ENCODE peak calls at places on chromosomes 11 and 22, in seven cellular contexts. B is kidney glomerular epithelial cell; F is amniotic stem cell; V is activated CD4-positive, alpha-beta T cell treated with anti-CD3 and anti-CD28 coated beads, Interleukin-2, amount 50 U/mL, for 4 hours; L is aorta; I is type B pancreatic cell; M is transverse colon. W is an unnamed sample.

GRCh38 chr11:27451528-27451927 is 21.1 kb downstream of the LGR4 start:
- DNase-seq in M (no peak), B (peak), F (no peak), I (no peak), V (no peak), L (no peak), W (no peak)

GRCh38 chr22:38180841-38181452 is 683 bp downstream of the PLA2G6 start:
- DNase-seq in M (peak), B (no peak), L (peak), I (no peak), V (no peak), F (no peak), W (no peak)

GRCh38 chr11:133842053-133842452 is 3.3 kb downstream of the SPATA19 start:
- DNase-seq in V (no peak), B (no peak), F (no peak), L (no peak), I (peak), M (no peak), W (no peak)

GRCh38 chr11:5004429-5005274 is 10.0 kb downstream of the OR51L1 start:
- DNase-seq in V (no peak), B (peak), L (no peak), M (peak), I (no peak), F (no peak), W (no peak)

GRCh38 chr11:96204721-96205459 is 138.1 kb downstream of the MAML2 start:
- DNase-seq in I (no peak), V (no peak), M (no peak), B (no peak), L (no peak), F (no peak), W (no peak)

GRCh38 chr11:78039919-78040671 is 17.0 kb upstream of the KCTD14 start:
- DNase-seq in L (peak), F (peak), V (no peak), B (peak), I (no peak), M (peak), W (no peak)

GRCh38 chr22:50200333-50201190 is at the start of gene SELENOO:
- DNase-seq in M (peak), B (peak), I (peak), V (peak), L (peak), F (peak), W (peak)

GRCh38 chr22:23119492-23120414 is 22.0 kb downstream of the RSPH14 start:
- DNase-seq in L (no peak), I (no peak), B (no peak), V (peak), M (no peak), F (no peak), W (peak)

GRCh38 chr11:127986073-127986472 is 601.3 kb downstream of the ETS1 start:
- DNase-seq in L (no peak), M (no peak), V (no peak), I (no peak), B (no peak), F (no peak), W (no peak)

GRCh38 chr11:65789230-65790103 is 2.6 kb downstream of the OVOL1 start:
- DNase-seq in I (no peak), B (no peak), V (no peak), F (no peak), M (no peak), L (no peak), W (no peak)

GRCh38 chr22:27296091-27296675 is 505.4 kb downstream of the MN1 start:
- DNase-seq in M (no peak), L (no peak), B (no peak), I (no peak), F (no peak), V (no peak), W (no peak)

W was measured in activated T-cell treated with anti-CD3 and anti-CD28 coated beads for 4 hours.